ENCODE peak calls at places on chromosome 2, in nine cellular contexts. Y is coronary artery, C is HS-27A, T is iris pigment epithelial cell, A is NCI-H1436, P is neural crest cell, H is NCI-H1092, L is osteocyte, D is MM.1S. F is an unnamed sample.

GRCh38 chr2:121253674-121254240 is 31.2 kb downstream of the TFCP2L1 start:
- DNase-seq in Y (no peak), C (no peak), T (no peak), A (no peak), P (no peak), H (no peak), L (no peak), D (no peak), F (no peak)

GRCh38 chr2:85713836-85714235 is 19.7 kb downstream of the GNLY start:
- DNase-seq in Y (no peak), C (no peak), T (no peak), A (no peak), P (no peak), H (peak; percentile 89), L (no peak), D (no peak), F (no peak)

GRCh38 chr2:164737612-164738081 is 104.0 kb downstream of the COBLL1 start:
- DNase-seq in Y (no peak), C (no peak), T (peak; percentile 56), A (peak; percentile 64), P (peak; percentile 33), H (peak; percentile 47), L (no peak), D (peak; percentile 83), F (peak; percentile 80)

GRCh38 chr2:159226608-159227007 is 59.9 kb downstream of the WDSUB1 start:
- DNase-seq in Y (no peak), C (no peak), T (no peak), A (no peak), P (no peak), H (no peak), L (no peak), D (no peak), F (no peak)

GRCh38 chr2:234463626-234464290 is 33.1 kb downstream of the ARL4C start:
- DNase-seq in Y (no peak), C (no peak), T (no peak), A (peak; percentile 87), P (no peak), H (peak; percentile 29), L (no peak), D (no peak), F (no peak)

GRCh38 chr2:86622409-86622877 is 1.2 kb downstream of the RNF103 start:
- DNase-seq in Y (peak; percentile 78), C (no peak), T (peak; percentile 28), A (no peak), P (no peak), H (no peak), L (no peak), D (peak; percentile 43), F (peak; percentile 63)

GRCh38 chr2:241882090-241882625 is 12.6 kb downstream of the RTP5 start:
- DNase-seq in Y (no peak), C (no peak), T (peak; percentile 11), A (no peak), P (no peak), H (no peak), L (no peak), D (peak; percentile 54), F (peak; percentile 51)

GRCh38 chr2:227529871-227530270 is 57.9 kb downstream of the AGFG1 start:
- DNase-seq in Y (no peak), C (no peak), T (no peak), A (no peak), P (no peak), H (no peak), L (no peak), D (no peak), F (no peak)

GRCh38 chr2:101704046-101704466 is 6.5 kb downstream of the MAP4K4 start:
- DNase-seq in Y (no peak), C (no peak), T (peak; percentile 88), A (no peak), P (no peak), H (no peak), L (no peak), D (peak; percentile 11), F (peak; percentile 88)

GRCh38 chr2:228689049-228689448 is 507.6 kb upstream of the SPHKAP start:
- DNase-seq in Y (no peak), C (no peak), T (no peak), A (peak; percentile 14), P (peak; percentile 41), H (peak; percentile 18), L (no peak), D (no peak), F (peak; percentile 24)

GRCh38 chr2:20382965-20383800 is 32.5 kb upstream of the PUM2 start:
- DNase-seq in Y (no peak), C (no peak), T (peak; percentile 88), A (no peak), P (no peak), H (no peak), L (no peak), D (no peak), F (peak; percentile 68)

GRCh38 chr2:189116059-189116458 is 63.5 kb downstream of the COL5A2 start:
- DNase-seq in Y (no peak), C (no peak), T (no peak), A (no peak), P (no peak), H (no peak), L (no peak), D (no peak), F (peak; percentile 62)

GRCh38 chr2:177329035-177329434 is 63.5 kb upstream of the AGPS start:
- DNase-seq in Y (no peak), C (no peak), T (no peak), A (no peak), P (no peak), H (no peak), L (no peak), D (no peak), F (no peak)

GRCh38 chr2:57313678-57314077 is 732.9 kb upstream of the VRK2 start:
- DNase-seq in Y (no peak), C (no peak), T (no peak), A (no peak), P (no peak), H (no peak), L (no peak), D (no peak), F (no peak)

GRCh38 chr2:179049203-179049545 is 763 bp downstream of the CCDC141 start:
- DNase-seq in Y (no peak), C (no peak), T (no peak), A (no peak), P (no peak), H (no peak), L (no peak), D (no peak), F (no peak)

GRCh38 chr2:37911296-37911888 is 13.7 kb upstream of the RMDN2 start:
- DNase-seq in Y (no peak), C (no peak), T (peak; percentile 34), A (no peak), P (no peak), H (no peak), L (no peak), D (no peak), F (no peak)

GRCh38 chr2:74740395-74741075 is 86.5 kb downstream of the SEMA4F start:
- DNase-seq in Y (peak; percentile 79), C (peak; percentile 99), T (peak; percentile 92), A (peak; percentile 33), P (no peak), H (no peak), L (no peak), D (no peak), F (peak; percentile 99)

GRCh38 chr2:68980956-68981355 is 6.5 kb downstream of the GKN1 start:
- DNase-seq in Y (no peak), C (no peak), T (peak; percentile 42), A (no peak), P (no peak), H (no peak), L (no peak), D (no peak), F (no peak)

GRCh38 chr2:70726947-70727725 is 40.9 kb downstream of the ADD2 start:
- DNase-seq in Y (no peak), C (no peak), T (peak; percentile 11), A (no peak), P (no peak), H (no peak), L (no peak), D (no peak), F (peak; percentile 88)

GRCh38 chr2:222214885-222215284 is 83.9 kb downstream of the PAX3 start:
- DNase-seq in Y (no peak), C (no peak), T (no peak), A (no peak), P (no peak), H (no peak), L (no peak), D (no peak), F (no peak)

GRCh38 chr2:203936535-203936934 is at the start of gene ICOS:
- DNase-seq in Y (no peak), C (no peak), T (no peak), A (no peak), P (no peak), H (no peak), L (no peak), D (no peak), F (no peak)

GRCh38 chr2:63283273-63283672 is 232.6 kb downstream of the OTX1 start:
- DNase-seq in Y (no peak), C (no peak), T (no peak), A (no peak), P (no peak), H (no peak), L (no peak), D (no peak), F (no peak)

GRCh38 chr2:30979822-30980245 is 158.4 kb downstream of the GALNT14 start:
- DNase-seq in Y (peak; percentile 82), C (no peak), T (peak; percentile 12), A (no peak), P (no peak), H (no peak), L (no peak), D (no peak), F (peak; percentile 94)

GRCh38 chr2:134549104-134549503 is 169.7 kb downstream of the TMEM163 start:
- DNase-seq in Y (no peak), C (no peak), T (peak; percentile 73), A (no peak), P (no peak), H (no peak), L (no peak), D (no peak), F (peak; percentile 75)

GRCh38 chr2:38301969-38302702 is 74.9 kb downstream of the ATL2 start:
- DNase-seq in Y (no peak), C (no peak), T (no peak), A (no peak), P (no peak), H (no peak), L (no peak), D (no peak), F (peak; percentile 39)

GRCh38 chr2:29878898-29879297 is 42.5 kb downstream of the ALK start:
- DNase-seq in Y (no peak), C (peak; percentile 11), T (peak; percentile 29), A (no peak), P (no peak), H (no peak), L (no peak), D (no peak), F (peak; percentile 23)

GRCh38 chr2:62740221-62740620 is 34.7 kb downstream of the EHBP1 start:
- DNase-seq in Y (no peak), C (no peak), T (no peak), A (no peak), P (no peak), H (no peak), L (no peak), D (no peak), F (peak; percentile 45)

GRCh38 chr2:215556979-215557378 is 121.1 kb upstream of the FN1 start:
- DNase-seq in Y (no peak), C (no peak), T (peak; percentile 82), A (no peak), P (no peak), H (no peak), L (no peak), D (no peak), F (peak; percentile 42)

GRCh38 chr2:64374686-64375085 is 79.3 kb upstream of the LGALSL start:
- DNase-seq in Y (no peak), C (no peak), T (no peak), A (no peak), P (no peak), H (no peak), L (peak; percentile 76), D (no peak), F (no peak)

F was measured in GM23248.